ENCODE peak calls at places on chromosomes 6 and 20, in eight cellular contexts. Q is dorsolateral prefrontal cortex, N is right lobe of liver, C is lower lobe of right lung, F is cardiac muscle cell, V is heart right ventricle, O is brain microvascular endothelial cell, E is left ventricle myocardium inferior. A is an unnamed sample.

GRCh38 chr6:44539701-44540100 is 152.2 kb downstream of the CDC5L start:
- DNase-seq in Q (no peak), N (no peak), C (no peak), F (no peak), V (no peak), O (no peak), E (no peak), A (no peak)

GRCh38 chr6:38176797-38177751 is 357.5 kb downstream of the ZFAND3 start:
- DNase-seq in Q (no peak), N (no peak), C (no peak), F (peak; percentile 20), V (peak; percentile 40), O (peak; percentile 43), E (no peak), A (no peak)

GRCh38 chr6:124743420-124743819 is 218.8 kb upstream of the RNF217 start:
- DNase-seq in Q (no peak), N (no peak), C (no peak), F (no peak), V (no peak), O (no peak), E (no peak), A (no peak)

GRCh38 chr20:37364927-37365272 is 19.0 kb downstream of the SRC start:
- DNase-seq in Q (no peak), N (no peak), C (no peak), F (no peak), V (no peak), O (no peak), E (no peak), A (no peak)

GRCh38 chr20:62029951-62030350 is 35.7 kb downstream of the TAF4 start:
- DNase-seq in Q (no peak), N (no peak), C (no peak), F (no peak), V (no peak), O (no peak), E (no peak), A (no peak)

GRCh38 chr20:51467971-51468626 is 74.4 kb downstream of the NFATC2 start:
- DNase-seq in Q (no peak), N (no peak), C (no peak), F (no peak), V (no peak), O (no peak), E (no peak), A (no peak)

GRCh38 chr6:125787791-125788190 is 3.0 kb upstream of the NCOA7 start:
- DNase-seq in Q (no peak), N (no peak), C (no peak), F (peak; percentile 75), V (no peak), O (no peak), E (no peak), A (no peak)

GRCh38 chr6:140050232-140050995 is 676.0 kb upstream of the CITED2 start:
- DNase-seq in Q (no peak), N (peak; percentile 68), C (no peak), F (peak; percentile 89), V (peak; percentile 43), O (peak; percentile 79), E (peak; percentile 20), A (no peak)

GRCh38 chr6:160088069-160088773 is 33.4 kb upstream of the SLC22A1 start:
- DNase-seq in Q (peak; percentile 74), N (no peak), C (no peak), F (peak; percentile 85), V (peak; percentile 44), O (peak; percentile 71), E (peak; percentile 51), A (no peak)

GRCh38 chr6:137762168-137763090 is 104.6 kb upstream of the TNFAIP3 start:
- DNase-seq in Q (no peak), N (no peak), C (no peak), F (no peak), V (no peak), O (no peak), E (no peak), A (no peak)

GRCh38 chr6:154535146-154535545 is 24.7 kb upstream of the CNKSR3 start:
- DNase-seq in Q (no peak), N (no peak), C (no peak), F (peak; percentile 41), V (no peak), O (no peak), E (no peak), A (no peak)

GRCh38 chr20:37323985-37324384 is 22.0 kb upstream of the SRC start:
- DNase-seq in Q (no peak), N (no peak), C (no peak), F (peak; percentile 68), V (no peak), O (peak; percentile 48), E (no peak), A (no peak)

GRCh38 chr20:49345538-49345937 is 67.7 kb upstream of the ZNFX1 start:
- DNase-seq in Q (peak; percentile 72), N (no peak), C (no peak), F (peak; percentile 58), V (no peak), O (peak; percentile 29), E (peak; percentile 37), A (no peak)

DNA sequence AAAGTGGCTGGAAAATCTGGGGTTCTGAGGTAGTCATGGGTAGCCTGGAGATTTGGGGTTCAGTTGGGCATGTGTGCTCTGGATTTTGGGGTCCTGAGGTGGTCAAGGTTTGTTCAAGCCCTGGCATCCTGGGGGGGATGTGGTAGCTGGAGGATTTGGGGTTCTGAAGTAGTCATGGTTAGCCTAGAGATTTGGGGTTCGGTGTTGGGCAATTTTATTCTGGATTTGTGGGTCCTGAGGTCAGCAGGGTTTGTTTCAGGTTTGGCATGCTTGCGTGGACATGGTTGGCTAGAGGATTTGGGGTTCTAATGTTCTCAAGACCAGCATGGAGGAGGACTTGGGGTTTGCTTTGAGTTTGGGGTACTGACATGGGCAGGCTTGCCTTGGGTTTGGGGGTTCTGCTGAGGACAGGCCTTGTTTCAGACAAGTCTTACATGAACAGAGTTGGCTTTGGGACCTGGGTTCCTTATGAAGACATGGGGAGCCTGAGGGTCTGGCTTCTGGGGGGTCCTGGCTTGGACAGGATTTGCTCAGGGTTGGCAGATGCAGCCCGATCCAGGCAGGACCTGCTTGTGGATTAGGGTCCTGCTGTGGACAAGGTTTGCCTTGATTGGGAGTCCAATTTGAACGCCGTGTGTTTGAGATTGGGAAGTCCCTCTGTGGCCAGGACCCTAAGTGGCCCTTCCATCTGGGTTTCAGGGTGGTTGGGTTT is 906 bp downstream of the ANKRD60 start:
- DNase-seq in Q (no peak), N (no peak), C (no peak), F (no peak), V (no peak), O (no peak), E (no peak), A (no peak)
- H3K4me3 ChIP-seq in Q (no peak overlapping the region), N (no peak overlapping the region), C (no peak overlapping the region), F (no peak overlapping the region), V (no peak overlapping the region), O (peak overlapping the region; percentile 45), E (no peak overlapping the region), A (no peak overlapping the region)

DNA sequence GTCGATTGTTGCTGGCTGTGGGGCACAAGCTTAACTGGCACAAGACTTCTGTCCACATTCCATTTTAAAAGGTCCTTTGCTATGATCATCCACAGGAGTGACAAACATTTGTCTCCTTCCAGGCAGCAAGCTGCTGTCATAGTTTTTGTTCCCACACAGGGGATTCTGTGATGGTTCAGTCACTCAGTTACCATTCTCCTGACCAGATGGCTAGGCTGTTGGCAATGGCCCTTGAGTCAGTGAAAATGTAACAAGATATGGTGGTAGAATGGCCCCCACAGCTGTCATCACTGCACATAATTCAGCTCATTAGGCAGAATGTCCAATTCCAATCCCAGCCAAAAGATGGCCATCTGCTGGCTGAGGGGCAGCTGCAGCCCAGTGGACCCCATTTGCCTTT is 13.7 kb downstream of the BPIFA1 start:
- DNase-seq in Q (no peak), N (no peak), C (no peak), F (no peak), V (no peak), O (no peak), E (no peak), A (no peak)
- H3K27me3 ChIP-seq in Q (no peaks in the 10 kb centered on the region), N (no peaks in the 10 kb centered on the region), C (no peaks in the 10 kb centered on the region), F (no peaks in the 10 kb centered on the region), V (no peaks in the 10 kb centered on the region), O (no peaks in the 10 kb centered on the region), E (peaks cover 9% of the 10 kb centered on the region), A (no peaks in the 10 kb centered on the region)

GRCh38 chr6:3831741-3832530 is 17.2 kb upstream of the FAM50B start:
- DNase-seq in Q (no peak), N (no peak), C (no peak), F (no peak), V (no peak), O (no peak), E (no peak), A (no peak)

GRCh38 chr6:3837781-3838180 is 11.4 kb upstream of the FAM50B start:
- DNase-seq in Q (no peak), N (no peak), C (no peak), F (no peak), V (no peak), O (no peak), E (no peak), A (no peak)

GRCh38 chr6:3830806-3831205 is 18.4 kb upstream of the FAM50B start:
- DNase-seq in Q (no peak), N (no peak), C (no peak), F (no peak), V (no peak), O (no peak), E (no peak), A (no peak)

GRCh38 chr6:3838992-3839867 is 9.9 kb upstream of the FAM50B start:
- DNase-seq in Q (no peak), N (peak; percentile 44), C (no peak), F (peak; percentile 67), V (no peak), O (no peak), E (no peak), A (no peak)

DNA sequence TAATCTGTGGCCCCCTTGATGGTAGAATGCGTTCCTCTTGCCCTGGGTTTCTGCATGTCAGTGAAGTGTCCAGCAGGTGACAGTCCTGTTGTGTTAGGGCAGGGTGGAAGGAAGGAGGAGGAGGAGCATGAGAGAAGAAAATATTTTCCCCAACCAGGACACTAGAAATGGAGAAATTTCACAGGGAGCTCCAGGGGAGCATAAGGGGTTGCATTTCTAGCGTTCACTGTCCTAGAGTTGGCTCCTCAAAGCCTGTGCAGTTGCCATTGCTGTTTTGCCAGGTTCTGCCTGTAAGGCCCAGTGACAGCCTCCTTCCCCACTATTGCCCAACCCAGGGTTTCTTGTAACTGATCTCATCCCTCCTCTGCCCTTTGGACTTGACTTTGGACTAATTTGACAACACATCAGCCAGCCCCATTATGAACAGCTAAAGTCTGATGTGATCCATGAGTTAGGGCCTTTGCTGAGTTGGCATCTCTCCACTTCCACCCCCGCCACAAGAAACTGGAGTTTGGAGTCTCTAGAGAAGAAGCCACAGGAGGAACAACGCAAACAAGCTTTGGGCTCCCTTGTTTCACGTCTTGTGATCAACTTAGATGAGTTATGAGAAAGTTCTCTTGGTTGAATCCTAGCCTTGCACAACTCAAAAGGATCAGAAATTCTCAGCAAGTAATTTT is 14.0 kb upstream of the FAM50B start:
- DNase-seq in Q (no peak), N (peak; percentile 66), C (no peak), F (peak; percentile 59), V (peak; percentile 30), O (no peak), E (no peak), A (no peak)
- TF ChIP-seq CTCF in Q (no peak), N (peak; percentile 39), C (no peak), F (no peak), V (no peak), O (no peak), E (peak; percentile 17), A (no peak)

DNA sequence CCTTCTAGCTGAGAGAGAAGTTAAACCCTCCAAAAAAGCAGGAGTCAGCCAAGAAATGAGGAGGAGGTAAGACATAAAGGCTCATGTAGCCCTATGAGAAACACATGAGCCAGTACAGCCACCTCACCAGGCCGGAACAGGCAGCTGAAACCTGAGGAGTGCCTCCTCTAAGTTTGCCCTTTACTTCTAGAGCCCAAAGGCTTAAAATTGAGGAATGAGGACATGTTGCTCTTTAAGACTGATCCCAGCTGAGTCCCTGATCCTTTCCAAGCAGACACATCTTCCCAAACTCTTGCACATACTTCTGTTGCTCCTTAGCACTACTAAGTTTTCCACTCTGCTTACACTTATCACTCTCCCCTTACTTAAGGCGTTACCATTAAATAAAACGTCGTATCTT is 123.9 kb downstream of the OGFRL1 start:
- DNase-seq in Q (no peak), N (no peak), C (no peak), F (no peak), V (no peak), O (no peak), E (no peak), A (no peak)
- H3K4me3 ChIP-seq in Q (no peak overlapping the region), N (no peak overlapping the region), C (peak overlapping the region; percentile 12), F (no peak overlapping the region), V (no peak overlapping the region), O (no peak overlapping the region), E (peak overlapping the region; percentile 9), A (no peak overlapping the region)

A was measured in GM06990.